ENCODE peak calls at places on chromosomes 2 and 18, in six cellular contexts. O is mesenchymal stem cell, F is IMR-90, D is H9, Y is trophoblast cell, J is mesendoderm. I is an unnamed sample.

GRCh38 chr2:234805826-234806225 is 146.0 kb upstream of the SH3BP4 start:
- DNase-seq in O (no peak), F (no peak), D (no peak), Y (no peak), J (no peak), I (no peak)

GRCh38 chr2:208195477-208195876 is 5.6 kb upstream of the C2orf80 start:
- DNase-seq in O (no peak), F (no peak), D (no peak), Y (no peak), J (no peak), I (no peak)

GRCh38 chr2:189836644-189837043 is 52.4 kb downstream of the PMS1 start:
- DNase-seq in O (peak), F (peak), D (no peak), Y (no peak), J (peak), I (no peak)

GRCh38 chr2:60551241-60552095 is 2.0 kb downstream of the BCL11A start:
- DNase-seq in O (peak), F (no peak), D (peak), Y (peak), J (peak), I (no peak)

GRCh38 chr2:102703305-102703704 is 58.5 kb upstream of the TMEM182 start:
- DNase-seq in O (no peak), F (no peak), D (no peak), Y (no peak), J (no peak), I (no peak)

GRCh38 chr2:70527447-70528080 is 26.1 kb downstream of the TGFA start:
- DNase-seq in O (no peak), F (no peak), D (no peak), Y (no peak), J (no peak), I (no peak)

GRCh38 chr2:233234996-233235395 is 16.5 kb upstream of the ATG16L1 start:
- DNase-seq in O (no peak), F (no peak), D (no peak), Y (peak), J (no peak), I (no peak)

GRCh38 chr2:119491776-119492525 is 32.3 kb downstream of the SCTR start:
- DNase-seq in O (peak), F (peak), D (no peak), Y (peak), J (peak), I (no peak)

GRCh38 chr2:108441712-108442111 is 7.3 kb upstream of the GCC2 start:
- DNase-seq in O (no peak), F (no peak), D (no peak), Y (no peak), J (no peak), I (no peak)

GRCh38 chr2:232633413-232634318 is at the start of gene EFHD1:
- DNase-seq in O (peak), F (peak), D (peak), Y (peak), J (peak), I (peak)

GRCh38 chr18:57748770-57749603 is 54.1 kb downstream of the ATP8B1 start:
- DNase-seq in O (peak), F (peak), D (no peak), Y (peak), J (peak), I (no peak)

GRCh38 chr2:239247401-239248245 is 153.2 kb downstream of the HDAC4 start:
- DNase-seq in O (no peak), F (no peak), D (no peak), Y (no peak), J (no peak), I (no peak)

GRCh38 chr2:94923196-94923595 is 52.0 kb downstream of the TEKT4 start:
- DNase-seq in O (no peak), F (peak), D (no peak), Y (no peak), J (no peak), I (no peak)

GRCh38 chr18:69936191-69936558 is 11.5 kb downstream of the CD226 start:
- DNase-seq in O (no peak), F (no peak), D (no peak), Y (no peak), J (no peak), I (no peak)

GRCh38 chr2:110804915-110805314 is 72.5 kb downstream of the ACOXL start:
- DNase-seq in O (no peak), F (no peak), D (no peak), Y (peak), J (no peak), I (no peak)

GRCh38 chr2:70087703-70088507 is 628 bp downstream of the PCBP1 start:
- DNase-seq in O (peak), F (peak), D (peak), Y (peak), J (peak), I (no peak)

GRCh38 chr2:100013892-100014677 is 128.3 kb downstream of the AFF3 start:
- DNase-seq in O (peak), F (peak), D (peak), Y (peak), J (peak), I (peak)

DNA sequence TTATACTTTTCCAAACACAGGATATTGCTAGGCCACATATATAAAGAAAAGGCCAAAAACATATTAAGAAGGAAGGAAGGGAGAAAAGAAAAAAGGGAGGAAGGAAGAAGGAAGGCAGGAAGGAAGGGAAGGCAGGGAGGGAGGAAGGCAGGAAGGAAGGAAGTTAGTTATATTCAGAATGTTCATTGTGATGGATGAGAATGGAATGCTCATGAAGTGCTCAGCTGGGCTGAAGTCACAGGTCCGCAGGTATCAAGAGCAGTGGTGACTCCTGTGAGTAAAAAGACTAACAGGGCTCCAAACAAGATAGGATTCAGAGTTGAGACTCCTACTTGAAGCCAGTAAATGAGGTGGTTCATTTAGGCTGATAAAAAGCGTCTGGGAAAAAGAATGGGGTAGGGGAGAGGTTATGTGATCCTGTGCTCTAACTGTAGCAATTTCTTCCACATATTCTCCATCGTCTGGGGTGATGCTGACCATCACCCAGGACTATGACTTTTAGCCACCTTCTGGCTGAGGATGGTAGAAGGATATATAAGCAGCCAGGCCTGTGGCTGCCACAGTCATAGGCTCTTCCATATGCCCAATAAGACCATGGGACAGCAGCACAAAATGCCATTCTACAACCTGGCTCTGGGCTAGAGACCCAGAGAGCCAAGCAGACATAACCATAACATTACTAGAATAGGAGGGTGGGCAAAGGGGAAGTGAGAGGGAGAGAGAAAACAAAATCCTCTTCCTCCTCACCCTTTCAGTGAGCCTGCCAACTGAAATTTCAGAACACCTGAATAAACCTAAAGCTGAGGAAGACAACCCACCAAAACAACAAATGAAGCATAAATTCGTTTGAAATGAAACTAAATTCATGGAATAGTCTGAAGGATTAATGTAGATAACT is 173.2 kb downstream of the MYO3B start:
- DNase-seq in O (no peak), F (no peak), D (no peak), Y (no peak), J (no peak), I (no peak)
- H3K18ac ChIP-seq in O (no peak), F (no peak), D (no peak), Y (no peak), J (no peak), I (peak)

DNA sequence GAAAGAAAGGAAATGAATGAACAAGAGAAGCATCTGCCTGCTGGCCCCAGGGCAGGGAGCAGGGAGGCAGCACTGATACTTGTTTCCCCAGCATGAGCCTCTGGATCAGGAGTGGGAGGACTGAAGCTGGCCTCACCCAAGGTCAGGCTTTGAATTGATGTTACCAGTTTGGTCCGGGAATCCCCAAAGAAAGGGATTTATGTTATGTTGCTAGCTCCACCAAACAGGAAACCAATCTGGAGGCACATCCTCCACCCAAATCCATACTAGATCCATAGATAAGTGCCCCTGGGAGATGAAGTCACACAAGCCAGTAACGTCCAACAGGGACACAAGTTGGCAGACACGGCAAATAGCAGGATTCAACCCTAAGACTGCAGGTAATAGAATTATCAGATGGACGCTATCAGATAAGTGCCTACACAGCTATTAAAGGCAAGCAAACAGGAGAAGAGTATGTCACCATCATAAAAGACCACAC is 85.9 kb downstream of the MTCL1 start:
- DNase-seq in O (peak), F (peak), D (no peak), Y (no peak), J (peak), I (no peak)
- H3K18ac ChIP-seq in O (no peak), F (no peak), D (no peak), Y (no peak), J (no peak), I (no peak)

GRCh38 chr2:49044265-49044664 is 110.0 kb downstream of the FSHR start:
- DNase-seq in O (no peak), F (no peak), D (no peak), Y (no peak), J (no peak), I (no peak)
- H3K18ac ChIP-seq in O (no peak), F (no peak), D (no peak), Y (no peak), J (no peak), I (no peak)

GRCh38 chr2:24435391-24436316 is 55.4 kb upstream of the NCOA1 start:
- DNase-seq in O (peak), F (peak), D (no peak), Y (peak), J (peak), I (no peak)

GRCh38 chr2:24432121-24432520 is 58.9 kb upstream of the NCOA1 start:
- DNase-seq in O (no peak), F (no peak), D (no peak), Y (no peak), J (no peak), I (no peak)

GRCh38 chr2:24424387-24424786 is 64.1 kb upstream of the ITSN2 start:
- DNase-seq in O (no peak), F (no peak), D (no peak), Y (peak), J (no peak), I (no peak)

GRCh38 chr2:24434576-24434975 is 56.5 kb upstream of the NCOA1 start:
- DNase-seq in O (no peak), F (no peak), D (no peak), Y (peak), J (peak), I (no peak)

DNA sequence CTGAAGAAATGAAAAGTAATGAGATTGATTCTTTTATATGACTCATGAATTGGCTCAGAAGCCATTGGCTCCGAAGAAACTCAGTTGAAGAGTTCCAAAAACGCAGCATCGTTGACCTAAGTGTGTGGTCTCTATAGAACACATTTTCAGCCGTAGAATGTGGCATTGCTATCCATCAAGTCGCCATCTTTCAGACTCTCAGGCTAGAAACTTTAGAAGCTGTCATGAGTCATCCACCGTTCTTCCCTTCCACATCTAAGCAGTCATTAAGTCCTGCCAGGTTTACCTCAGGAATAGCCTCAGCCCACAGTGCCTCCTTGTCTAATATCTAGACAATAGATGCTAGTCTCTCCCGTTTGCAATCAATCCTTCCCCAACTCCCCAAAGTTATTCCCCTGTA is 61.3 kb upstream of the NCOA1 start:
- DNase-seq in O (peak), F (peak), D (no peak), Y (no peak), J (no peak), I (no peak)
- H3K18ac ChIP-seq in O (no peak), F (no peak), D (no peak), Y (no peak), J (no peak), I (no peak)

GRCh38 chr2:28322051-28322450 is 70.6 kb upstream of the FOSL2 start:
- DNase-seq in O (no peak), F (no peak), D (no peak), Y (no peak), J (no peak), I (no peak)
- H3K18ac ChIP-seq in O (no peak), F (no peak), D (no peak), Y (no peak), J (no peak), I (peak)

DNA sequence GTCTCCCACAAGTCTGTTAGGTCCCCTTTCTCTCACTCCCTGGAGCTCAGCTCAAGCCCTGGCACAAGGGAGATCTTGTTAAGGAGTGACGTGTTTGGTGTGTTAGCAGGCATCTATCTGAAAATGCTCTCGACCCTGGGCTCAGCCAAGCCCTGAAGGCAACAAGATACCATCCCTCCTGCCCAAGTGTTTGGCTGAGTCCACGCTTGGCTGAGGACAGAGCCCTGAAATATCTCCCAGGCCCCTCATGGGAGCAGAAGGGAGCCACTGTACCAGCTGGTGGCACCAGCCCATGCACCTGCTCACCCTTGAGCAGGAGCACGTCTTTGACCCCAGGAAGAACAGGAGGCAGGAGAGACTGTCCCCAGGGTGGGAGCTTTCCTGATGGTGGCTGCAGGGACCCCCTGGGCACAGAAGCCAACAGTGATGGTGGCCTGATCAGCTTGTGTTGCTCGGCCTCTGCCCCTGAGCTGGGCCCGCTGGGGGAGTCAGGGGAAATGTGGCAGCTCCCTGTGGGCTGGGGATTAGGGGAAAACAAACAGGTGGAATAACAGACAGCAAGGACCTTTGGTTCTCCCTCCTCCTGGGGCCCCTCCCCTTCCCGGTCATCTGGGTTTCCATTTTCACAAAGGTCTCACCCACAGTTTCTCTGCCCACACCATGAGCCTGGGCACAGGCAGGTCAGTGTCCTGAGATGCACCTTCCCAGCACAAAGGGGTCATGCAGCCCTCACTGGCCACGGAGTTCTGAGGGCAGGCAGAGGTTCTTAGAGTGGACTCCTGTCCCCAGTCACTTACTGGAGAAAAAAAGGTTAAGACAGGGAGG is 91.6 kb downstream of the RHOB start:
- DNase-seq in O (no peak), F (no peak), D (no peak), Y (no peak), J (no peak), I (no peak)
- H3K18ac ChIP-seq in O (no peak), F (no peak), D (no peak), Y (peak), J (no peak), I (peak)

GRCh38 chr18:10032331-10032979 is 118.6 kb downstream of the VAPA start:
- DNase-seq in O (no peak), F (no peak), D (peak), Y (no peak), J (peak), I (peak)
- H3K18ac ChIP-seq in O (peak), F (no peak), D (peak), Y (no peak), J (peak), I (peak)

I was measured in neuronal stem cell.